ENCODE peak calls at places on chromosome 12, in four cellular contexts. P is stomach, C is fibroblast of the aortic adventitia, M is HFFc6. V is an unnamed sample.

GRCh38 chr12:101901782-101902181 is 24.4 kb downstream of the DRAM1 start:
- DNase-seq in P (no peak), C (no peak), M (no peak), V (no peak)

GRCh38 chr12:127416796-127417195 is 850.2 kb upstream of the TMEM132C start:
- DNase-seq in P (no peak), C (peak), M (peak), V (peak)

GRCh38 chr12:27652174-27652763 is 44.0 kb upstream of the REP15 start:
- DNase-seq in P (peak), C (peak), M (peak), V (peak)

GRCh38 chr12:85253823-85254222 is 26.2 kb upstream of the ALX1 start:
- DNase-seq in P (no peak), C (no peak), M (no peak), V (no peak)

GRCh38 chr12:58804749-58805148 is 115.6 kb downstream of the LRIG3 start:
- DNase-seq in P (no peak), C (no peak), M (no peak), V (no peak)

GRCh38 chr12:116320839-116321238 is 43.3 kb upstream of the MED13L start:
- DNase-seq in P (no peak), C (peak), M (no peak), V (peak)

GRCh38 chr12:109448707-109449390 is 28.3 kb downstream of the KCTD10 start:
- DNase-seq in P (no peak), C (peak), M (no peak), V (no peak)

GRCh38 chr12:4153343-4153892 is 120.1 kb upstream of the CCND2 start:
- DNase-seq in P (no peak), C (no peak), M (no peak), V (no peak)

GRCh38 chr12:66066071-66066928 is 64.2 kb downstream of the LLPH start:
- DNase-seq in P (no peak), C (peak), M (no peak), V (peak)

GRCh38 chr12:53065470-53065869 is 13.7 kb downstream of the SPRYD3 start:
- DNase-seq in P (no peak), C (no peak), M (no peak), V (no peak)

GRCh38 chr12:116075251-116075650 is 202.2 kb downstream of the MED13L start:
- DNase-seq in P (no peak), C (no peak), M (no peak), V (peak)

GRCh38 chr12:103965255-103965589 is 450 bp upstream of the TDG start:
- DNase-seq in P (no peak), C (no peak), M (no peak), V (no peak)

GRCh38 chr12:15879413-15879812 is 2.8 kb upstream of the STRAP start:
- DNase-seq in P (no peak), C (no peak), M (no peak), V (no peak)

GRCh38 chr12:89153341-89153740 is 199.0 kb downstream of the DUSP6 start:
- DNase-seq in P (no peak), C (peak), M (peak), V (no peak)

GRCh38 chr12:6873094-6874006 is at the start of gene SPSB2:
- DNase-seq in P (peak), C (peak), M (peak), V (peak)

GRCh38 chr12:20917819-20918218 is 107.3 kb downstream of the SLCO1B3 start:
- DNase-seq in P (no peak), C (no peak), M (no peak), V (no peak)

GRCh38 chr12:7646178-7646475 is 19.6 kb downstream of the APOBEC1 start:
- DNase-seq in P (no peak), C (no peak), M (no peak), V (no peak)

GRCh38 chr12:79407671-79408622 is 282.8 kb downstream of the PAWR start:
- DNase-seq in P (peak), C (peak), M (peak), V (peak)

GRCh38 chr12:2284857-2285256 is 232.1 kb downstream of the CACNA1C start:
- DNase-seq in P (peak), C (peak), M (peak), V (peak)

GRCh38 chr12:89863332-89863938 is 154.8 kb upstream of the ATP2B1 start:
- DNase-seq in P (no peak), C (no peak), M (no peak), V (no peak)

GRCh38 chr12:57461326-57461903 is 1.8 kb downstream of the GLI1 start:
- DNase-seq in P (peak), C (peak), M (peak), V (peak)

GRCh38 chr12:47903151-47903611 is 1.6 kb downstream of the VDR start:
- DNase-seq in P (peak), C (peak), M (peak), V (peak)

GRCh38 chr12:95838125-95838524 is 20.6 kb upstream of the SNRPF start:
- DNase-seq in P (peak), C (peak), M (peak), V (peak)

GRCh38 chr12:14689996-14690395 is 6.4 kb downstream of the GUCY2C start:
- DNase-seq in P (no peak), C (no peak), M (no peak), V (no peak)

GRCh38 chr12:55682087-55682796 is 25.5 kb downstream of the ITGA7 start:
- DNase-seq in P (no peak), C (no peak), M (no peak), V (no peak)

GRCh38 chr12:101490286-101490920 is 15.3 kb downstream of the SPIC start:
- DNase-seq in P (peak), C (no peak), M (no peak), V (no peak)

GRCh38 chr12:52149182-52149641 is 42.6 kb downstream of the KRT80 start:
- DNase-seq in P (no peak), C (no peak), M (no peak), V (peak)

GRCh38 chr12:104863549-104863948 is 94.5 kb downstream of the SLC41A2 start:
- DNase-seq in P (no peak), C (peak), M (peak), V (no peak)

GRCh38 chr12:68893201-68893600 is 39.8 kb downstream of the CPM start:
- DNase-seq in P (no peak), C (no peak), M (no peak), V (no peak)

GRCh38 chr12:132766380-132767085 is 4.9 kb upstream of the ANKLE2 start:
- DNase-seq in P (peak), C (peak), M (no peak), V (peak)
- TF ChIP-seq CTCF in P (no peak), C (no peak), M (no peak), V (no peak)

DNA sequence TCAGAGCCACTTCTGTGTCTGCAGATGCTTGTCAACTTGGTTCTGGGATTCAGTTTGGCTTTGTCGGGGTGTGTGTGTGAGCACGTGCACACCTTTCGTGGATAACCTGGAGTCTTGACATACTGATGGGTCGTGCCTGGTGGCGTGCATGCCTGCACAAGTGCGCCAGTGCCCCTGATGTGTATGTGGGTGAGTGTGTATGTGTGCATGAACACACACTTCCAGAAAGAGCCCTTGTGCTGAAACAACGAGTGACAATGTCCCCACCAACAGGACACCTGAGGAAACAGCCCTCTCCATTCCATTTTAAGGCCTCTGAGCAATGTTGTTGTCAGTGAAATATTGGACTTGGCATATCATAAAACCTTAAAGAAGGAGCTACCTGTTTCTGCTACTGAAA is 53.9 kb downstream of the SMUG1 start:
- DNase-seq in P (no peak), C (no peak), M (no peak), V (no peak)
- TF ChIP-seq CTCF in P (peak), C (no peak), M (no peak), V (no peak)

DNA sequence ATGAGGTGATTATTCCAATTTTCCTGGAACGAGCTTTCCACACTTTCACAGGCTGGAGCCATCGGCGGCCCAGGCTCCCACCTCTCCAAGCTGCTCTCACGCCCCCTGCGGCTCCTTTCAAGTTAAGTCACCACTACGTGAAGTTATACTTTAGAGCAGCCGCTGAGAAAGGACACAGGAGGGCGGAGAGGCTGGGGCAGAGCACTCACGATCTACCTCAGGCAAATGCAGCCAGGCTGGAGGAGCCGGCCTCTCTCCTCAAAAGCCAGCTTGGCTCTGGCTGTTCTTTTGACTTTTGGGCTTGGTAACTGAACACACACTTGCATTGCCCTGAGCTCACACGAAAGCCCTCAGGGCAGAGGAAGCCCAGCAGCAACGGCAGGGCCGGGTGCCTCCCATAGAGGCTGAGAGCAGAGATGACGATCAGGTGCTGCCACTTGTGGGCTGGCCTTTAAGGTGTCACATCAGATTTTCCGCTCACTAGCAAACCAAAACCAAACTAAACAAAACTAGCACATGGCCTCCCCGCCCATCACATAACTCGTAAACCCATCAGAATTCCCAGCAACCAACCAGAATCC is 75.2 kb downstream of the PITPNM2 start:
- DNase-seq in P (peak), C (no peak), M (peak), V (peak)
- TF ChIP-seq CTCF in P (no peak), C (no peak), M (peak), V (peak)

GRCh38 chr12:122126713-122127597 is 47.1 kb downstream of the IL31 start:
- DNase-seq in P (peak), C (peak), M (no peak), V (no peak)
- TF ChIP-seq CTCF in P (no peak), C (peak), M (no peak), V (no peak)

GRCh38 chr12:113980054-113980453 is 13.9 kb upstream of the RBM19 start:
- DNase-seq in P (no peak), C (no peak), M (no peak), V (no peak)

GRCh38 chr12:113980537-113981337 is 14.6 kb upstream of the RBM19 start:
- DNase-seq in P (no peak), C (peak), M (peak), V (peak)

GRCh38 chr12:113981876-113982275 is 15.8 kb upstream of the RBM19 start:
- DNase-seq in P (no peak), C (no peak), M (no peak), V (no peak)

GRCh38 chr12:113974006-113974405 is 7.9 kb upstream of the RBM19 start:
- DNase-seq in P (no peak), C (no peak), M (no peak), V (no peak)

DNA sequence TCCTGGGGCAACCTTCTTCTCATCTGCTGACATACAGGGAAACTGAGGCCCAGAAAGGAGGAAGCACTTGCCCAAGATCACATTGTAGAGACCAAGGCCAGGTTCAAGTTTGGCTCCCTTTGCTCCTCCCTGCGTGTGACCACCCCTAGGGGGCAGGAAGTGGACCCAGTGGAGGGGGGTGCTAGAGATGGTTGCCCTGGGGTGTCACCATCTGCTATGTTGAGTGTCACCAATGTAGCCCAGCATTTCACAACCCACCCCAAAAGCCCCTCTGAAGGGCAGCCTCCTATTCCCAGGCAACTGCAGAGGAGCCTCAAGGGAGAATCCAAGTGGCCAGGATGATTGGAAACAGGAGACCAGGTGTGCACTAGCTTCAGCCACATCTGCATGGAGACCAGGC is 12.0 kb upstream of the RBM19 start:
- DNase-seq in P (no peak), C (no peak), M (no peak), V (no peak)
- TF ChIP-seq CTCF in P (no peak), C (no peak), M (peak), V (no peak)

GRCh38 chr12:48993787-48994186 is 5.4 kb downstream of the DDN start:
- DNase-seq in P (no peak), C (no peak), M (no peak), V (no peak)

GRCh38 chr12:48994224-48995060 is 4.7 kb downstream of the DDN start:
- DNase-seq in P (no peak), C (no peak), M (no peak), V (no peak)

GRCh38 chr12:48996794-48997718 is 2.1 kb downstream of the DDN start:
- DNase-seq in P (peak), C (peak), M (peak), V (peak)

GRCh38 chr12:48997719-48998496 is 1.3 kb downstream of the DDN start:
- DNase-seq in P (peak), C (no peak), M (no peak), V (no peak)

DNA sequence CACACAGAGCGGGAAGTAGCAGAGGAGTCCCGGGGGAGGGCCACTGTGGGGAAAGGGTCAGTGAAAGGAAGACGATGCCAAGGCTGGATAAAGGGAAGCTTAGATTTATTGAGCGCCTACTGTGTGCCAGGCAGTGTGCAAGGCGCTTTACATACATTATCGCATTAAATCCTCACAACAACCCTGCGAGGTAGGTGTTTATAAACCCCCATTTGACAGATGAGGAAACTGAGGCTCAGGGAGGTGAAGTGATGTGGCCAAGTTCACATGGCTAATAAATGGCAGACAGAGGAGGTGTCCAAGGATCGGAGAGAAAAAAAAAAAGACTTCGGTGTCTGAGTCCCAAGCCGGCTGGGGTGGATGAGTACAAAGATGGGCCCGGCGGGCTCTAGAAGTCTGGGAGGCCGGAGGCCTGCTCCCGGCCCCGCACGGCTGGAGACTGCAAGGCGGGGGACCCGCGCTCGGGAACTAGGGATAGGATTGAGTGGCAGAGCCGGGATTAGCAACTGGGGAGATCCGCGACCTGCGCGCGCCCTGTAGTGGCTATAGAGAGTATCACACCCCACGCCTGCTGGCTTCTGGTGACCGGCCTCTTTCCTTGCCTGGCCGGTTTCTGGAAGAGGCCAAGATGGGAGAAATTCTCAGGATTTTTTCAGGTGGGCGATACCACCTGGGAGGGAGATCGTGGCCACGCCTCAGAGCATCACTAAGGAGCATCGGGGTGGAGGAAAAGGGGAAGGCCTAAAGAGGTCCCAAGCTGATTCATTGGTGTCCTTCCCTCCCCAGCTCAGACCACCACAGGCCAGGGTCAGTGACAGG is 3.9 kb downstream of the DDN start:
- DNase-seq in P (peak), C (peak), M (peak), V (peak)
- TF ChIP-seq CTCF in P (peak), C (peak), M (peak), V (peak)

GRCh38 chr12:92469837-92470236 is 233.0 kb upstream of the PLEKHG7 start:
- DNase-seq in P (no peak), C (peak), M (no peak), V (peak)
- TF ChIP-seq CTCF in P (no peak), C (no peak), M (no peak), V (no peak)

GRCh38 chr12:13404111-13404628 is 207.6 kb downstream of the EMP1 start:
- DNase-seq in P (no peak), C (no peak), M (no peak), V (no peak)

GRCh38 chr12:13404631-13405473 is 208.3 kb downstream of the EMP1 start:
- DNase-seq in P (peak), C (no peak), M (no peak), V (no peak)

GRCh38 chr12:13411287-13411686 is 214.8 kb downstream of the EMP1 start:
- DNase-seq in P (no peak), C (no peak), M (no peak), V (no peak)

DNA sequence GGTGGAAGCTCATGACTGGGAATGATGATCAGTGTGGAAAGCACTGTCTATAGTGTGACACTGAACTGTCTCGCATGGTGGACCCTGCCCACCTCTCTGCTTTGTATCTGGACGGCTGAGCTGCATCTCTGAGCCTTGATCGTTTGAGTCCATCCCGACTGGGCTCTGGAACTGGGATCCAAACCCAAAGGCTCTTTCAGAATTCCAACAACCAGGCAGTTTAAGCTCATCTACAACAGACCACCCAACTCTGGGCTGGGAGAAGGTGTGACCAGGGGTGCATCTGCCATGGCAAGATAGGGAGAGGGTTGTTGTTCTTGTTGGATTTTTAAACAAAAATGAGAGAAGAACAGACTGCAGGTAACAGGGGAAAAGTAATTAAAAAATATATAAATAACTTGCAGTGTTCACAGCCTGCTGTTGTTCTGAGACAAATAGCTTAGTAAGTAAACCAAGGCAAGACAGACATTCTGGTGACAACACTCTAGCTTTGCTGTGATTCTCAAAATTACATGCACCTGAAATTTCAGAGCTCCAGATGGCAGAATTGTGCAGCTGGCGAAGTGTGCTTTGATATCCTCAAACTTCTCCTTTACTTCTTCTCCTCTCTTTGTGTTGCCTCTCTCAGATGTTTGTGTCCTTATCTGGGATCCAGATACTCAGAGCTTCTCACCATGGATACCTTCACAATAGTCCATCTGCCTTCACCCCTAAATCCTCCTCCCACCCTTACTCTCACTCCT is 209.6 kb downstream of the EMP1 start:
- DNase-seq in P (no peak), C (no peak), M (no peak), V (no peak)
- TF ChIP-seq CTCF in P (no peak), C (no peak), M (no peak), V (no peak)

GRCh38 chr12:43113153-43113552 is 438.9 kb downstream of the ADAMTS20 start:
- DNase-seq in P (no peak), C (peak), M (no peak), V (peak)
- TF ChIP-seq CTCF in P (no peak), C (peak), M (no peak), V (peak)

V was measured in astrocyte of the spinal cord.